ENCODE peak calls at places on chromosome 11, in seven cellular contexts. S is NCI-H1048; L is stimulated activated CD4-positive, alpha-beta T cell treated with anti-CD3 and anti-CD28 coated beads, Interleukin-2, amount 100 ng/mL, for 48 hours; H is cerebellar cortex; Y is lower leg skin; J is SHP77; D is NCI-H187. M is an unnamed sample.

GRCh38 chr11:47861762-47862161 is 13.6 kb upstream of the NUP160 start:
- DNase-seq in Y (no peak), H (no peak), S (no peak), D (no peak), L (no peak), J (no peak), M (no peak)

GRCh38 chr11:107699371-107700348 is 12.2 kb downstream of the SLN start:
- DNase-seq in L (no peak), H (peak), J (no peak), D (no peak), S (no peak), Y (no peak), M (peak)

GRCh38 chr11:115334932-115335788 is 169.1 kb downstream of the CADM1 start:
- DNase-seq in Y (no peak), D (no peak), S (peak), H (peak), J (peak), L (no peak), M (peak)

GRCh38 chr11:14012836-14013235 is 50.3 kb downstream of the SPON1 start:
- DNase-seq in S (no peak), L (no peak), D (no peak), H (no peak), J (no peak), Y (no peak), M (no peak)

GRCh38 chr11:33687733-33688479 is 12.7 kb downstream of the C11orf91 start:
- DNase-seq in J (peak), Y (no peak), H (peak), L (no peak), S (no peak), D (peak), M (peak)

GRCh38 chr11:108781921-108782320 is 117.1 kb downstream of the DDX10 start:
- DNase-seq in S (no peak), D (no peak), H (no peak), L (no peak), J (no peak), Y (no peak), M (no peak)

GRCh38 chr11:12175694-12176241 is 65.4 kb downstream of the MICAL2 start:
- DNase-seq in S (no peak), Y (peak), J (no peak), D (no peak), L (no peak), H (peak), M (peak)

GRCh38 chr11:93497575-93497974 is 45.6 kb downstream of the SMCO4 start:
- DNase-seq in S (no peak), D (no peak), H (no peak), L (no peak), J (no peak), Y (peak), M (no peak)

GRCh38 chr11:114889464-114890065 is 211.2 kb downstream of the NXPE2 start:
- DNase-seq in D (no peak), Y (no peak), S (no peak), J (no peak), L (no peak), H (no peak), M (no peak)

GRCh38 chr11:126834149-126834548 is 166.4 kb downstream of the KIRREL3 start:
- DNase-seq in S (no peak), D (no peak), L (no peak), H (no peak), Y (no peak), J (no peak), M (no peak)

GRCh38 chr11:62601114-62601363 is 626 bp downstream of the MTA2 start:
- DNase-seq in L (no peak), J (no peak), D (no peak), S (no peak), H (no peak), Y (no peak), M (no peak)

GRCh38 chr11:10566257-10566956 is 2.1 kb downstream of the LYVE1 start:
- DNase-seq in Y (no peak), L (no peak), H (no peak), S (no peak), J (no peak), D (no peak), M (no peak)

GRCh38 chr11:134045799-134046635 is 22.9 kb upstream of the JAM3 start:
- DNase-seq in S (no peak), D (peak), J (peak), L (no peak), Y (no peak), H (no peak), M (no peak)

GRCh38 chr11:96126917-96127595 is 203.1 kb upstream of the MTMR2 start:
- DNase-seq in H (no peak), D (no peak), Y (no peak), L (no peak), J (no peak), S (no peak), M (no peak)

GRCh38 chr11:47691979-47692378 is 23.2 kb downstream of the AGBL2 start:
- DNase-seq in L (no peak), S (no peak), J (no peak), H (no peak), Y (no peak), D (no peak), M (no peak)

GRCh38 chr11:88827018-88827676 is 238.6 kb downstream of the GRM5 start:
- DNase-seq in H (no peak), D (no peak), Y (no peak), S (no peak), L (no peak), J (no peak), M (no peak)

GRCh38 chr11:31711137-31711536 is 100.0 kb downstream of the PAX6 start:
- DNase-seq in S (no peak), L (no peak), J (peak), H (no peak), Y (no peak), D (no peak), M (no peak)

GRCh38 chr11:122209619-122210377 is 93.8 kb upstream of the BLID start:
- DNase-seq in J (no peak), S (no peak), D (no peak), H (no peak), L (no peak), Y (peak), M (peak)

GRCh38 chr11:102244681-102245409 is 72.4 kb upstream of the BIRC3 start:
- DNase-seq in Y (no peak), J (no peak), L (no peak), D (no peak), S (no peak), H (no peak), M (no peak)

GRCh38 chr11:90874971-90875370 is 652.1 kb upstream of the CHORDC1 start:
- DNase-seq in S (no peak), H (no peak), L (no peak), J (no peak), Y (no peak), D (no peak), M (no peak)

GRCh38 chr11:122085264-122085663 is 30.8 kb downstream of the BLID start:
- DNase-seq in Y (no peak), S (no peak), D (no peak), H (no peak), J (no peak), L (no peak), M (no peak)

GRCh38 chr11:3109921-3110706 is 52.9 kb upstream of the CARS1 start:
- DNase-seq in L (peak), H (peak), J (peak), S (no peak), D (peak), Y (peak), M (no peak)

GRCh38 chr11:9757809-9758675 is 94.2 kb downstream of the SWAP70 start:
- DNase-seq in D (peak), Y (peak), S (no peak), J (peak), H (peak), L (peak), M (peak)

GRCh38 chr11:116851631-116852030 is 14.2 kb upstream of the APOA1 start:
- DNase-seq in J (no peak), H (no peak), S (no peak), Y (no peak), L (no peak), D (no peak), M (no peak)

GRCh38 chr11:113446938-113447337 is 28.3 kb downstream of the DRD2 start:
- DNase-seq in D (no peak), S (no peak), Y (no peak), L (no peak), J (no peak), H (no peak), M (no peak)